ENCODE peak calls at places on chromosomes 5 and 9, in seven cellular contexts. Z is ascending aorta, Q is aorta, W is right lobe of liver, E is SJSA1, X is neuronal stem cell, J is GM12865. L is an unnamed sample.

GRCh38 chr5:72121052-72121451 is 13.8 kb downstream of the MAP1B start:
- DNase-seq in X (no peak), W (no peak), E (no peak), J (no peak), Z (no peak), Q (no peak), L (no peak)

GRCh38 chr9:110157812-110158629 is 49.9 kb downstream of the C9orf152 start:
- DNase-seq in Z (no peak), W (no peak), J (no peak), X (no peak), Q (no peak), E (no peak), L (no peak)

GRCh38 chr9:137150485-137151060 is 11.6 kb downstream of the GRIN1 start:
- DNase-seq in W (no peak), Z (no peak), Q (no peak), X (no peak), E (peak), J (peak), L (no peak)

GRCh38 chr5:2750758-2751464 is 566 bp downstream of the IRX2 start:
- DNase-seq in J (no peak), Q (no peak), W (no peak), X (no peak), E (peak), Z (no peak), L (no peak)

GRCh38 chr9:93824386-93825294 is 130.5 kb downstream of the BARX1 start:
- DNase-seq in W (no peak), Q (peak), J (no peak), E (peak), X (no peak), Z (no peak), L (no peak)

GRCh38 chr5:125582358-125582757 is 835.9 kb upstream of the ZNF608 start:
- DNase-seq in Z (no peak), E (no peak), X (no peak), J (no peak), W (no peak), Q (no peak), L (peak)

GRCh38 chr9:137645211-137645610 is 26.4 kb downstream of the EHMT1 start:
- DNase-seq in Q (peak), J (no peak), X (no peak), Z (no peak), E (no peak), W (no peak), L (no peak)

GRCh38 chr5:38827525-38827924 is 18.3 kb upstream of the OSMR start:
- DNase-seq in X (no peak), Z (no peak), E (no peak), Q (no peak), W (no peak), J (no peak), L (no peak)

GRCh38 chr9:116647515-116647809 is 39.6 kb upstream of the TRIM32 start:
- DNase-seq in Z (peak), Q (no peak), E (no peak), J (no peak), X (no peak), W (peak), L (no peak)

GRCh38 chr5:154653764-154654483 is 101.3 kb upstream of the LARP1 start:
- DNase-seq in J (no peak), W (no peak), Z (no peak), X (no peak), Q (no peak), E (no peak), L (no peak)

GRCh38 chr5:179258922-179259730 is 86.1 kb downstream of the ADAMTS2 start:
- DNase-seq in Z (peak), Q (peak), X (no peak), W (peak), J (no peak), E (peak), L (no peak)

GRCh38 chr9:5863092-5863746 is 27.5 kb upstream of the MLANA start:
- DNase-seq in W (peak), Z (no peak), Q (no peak), E (no peak), J (no peak), X (no peak), L (no peak)

GRCh38 chr9:4489919-4490704 is at the start of gene SLC1A1:
- DNase-seq in Q (peak), X (peak), J (peak), Z (peak), W (peak), E (peak), L (no peak)

GRCh38 chr5:191949-192690 is 825 bp downstream of the LRRC14B start:
- DNase-seq in Q (peak), W (peak), Z (no peak), X (no peak), J (no peak), E (no peak), L (no peak)

GRCh38 chr5:112548246-112548982 is 129.3 kb upstream of the EPB41L4A start:
- DNase-seq in W (no peak), E (no peak), J (peak), Q (no peak), Z (no peak), X (no peak), L (peak)

GRCh38 chr9:34275811-34276210 is 53.3 kb downstream of the KIF24 start:
- DNase-seq in Z (no peak), X (no peak), J (no peak), E (no peak), W (no peak), Q (no peak), L (no peak)

GRCh38 chr5:76104027-76104426 is 20.8 kb downstream of the SV2C start:
- DNase-seq in J (peak), W (peak), X (peak), E (no peak), Z (no peak), Q (no peak), L (no peak)

GRCh38 chr9:31336391-31336790 is 1048.1 kb upstream of the ACO1 start:
- DNase-seq in W (no peak), Q (no peak), X (no peak), E (no peak), J (no peak), Z (no peak), L (no peak)

GRCh38 chr9:132350861-132351315 is 3.9 kb downstream of the SETX start:
- DNase-seq in X (no peak), J (peak), Q (no peak), W (no peak), Z (no peak), E (no peak), L (no peak)

DNA sequence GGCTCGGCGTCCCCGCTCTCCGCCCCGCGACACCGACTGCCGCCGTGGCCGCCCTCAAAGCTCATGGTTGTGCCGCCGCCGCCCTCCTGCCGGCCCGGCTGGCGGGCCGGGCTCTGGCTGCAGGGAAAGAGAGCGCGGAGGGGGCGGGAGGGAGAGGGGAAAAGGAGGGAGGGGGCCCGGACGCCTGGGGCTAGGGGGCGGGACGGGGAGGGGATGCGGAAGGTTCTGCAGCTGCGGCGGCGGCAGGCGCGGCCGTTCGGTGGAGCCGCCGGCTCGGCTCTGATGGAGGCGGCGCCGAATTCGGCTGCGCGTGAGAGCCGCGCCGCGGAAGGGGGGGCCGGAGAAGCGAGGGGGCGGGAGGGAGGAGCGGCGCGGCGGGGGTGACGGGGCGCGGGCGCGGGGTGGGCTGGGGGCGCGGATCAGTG is at the start of gene MARCHF11:
- DNase-seq in E (no peak), Z (no peak), Q (peak), W (no peak), X (peak), J (no peak), L (no peak)
- H3K4me3 ChIP-seq in E (no peak), Z (peak), Q (peak), W (no peak), X (peak), J (no peak), L (peak)

GRCh38 chr5:6583049-6583880 is 49.6 kb downstream of the NSUN2 start:
- DNase-seq in Z (no peak), W (peak), J (no peak), E (no peak), X (peak), Q (peak), L (peak)
- H3K4me3 ChIP-seq in Z (peak), W (peak), J (no peak), E (no peak), X (peak), Q (peak), L (peak)

DNA sequence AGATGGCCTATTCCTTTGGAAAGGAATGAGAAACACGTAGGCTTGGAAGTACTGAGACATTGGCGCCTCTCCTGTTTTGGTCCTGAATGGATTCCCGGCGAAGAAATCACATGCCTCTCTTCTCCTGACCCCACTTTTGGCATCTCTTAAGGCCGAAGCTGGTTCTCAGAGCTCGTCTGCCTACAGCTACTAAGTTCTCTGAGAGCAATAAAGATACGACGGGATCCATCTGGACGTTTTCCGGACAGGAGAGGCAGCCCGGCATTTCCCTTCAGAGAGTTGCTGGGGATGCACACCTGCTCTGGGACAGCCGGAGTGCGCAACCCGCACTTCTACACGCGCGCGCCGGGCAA is 336.8 kb upstream of the PUM3 start:
- DNase-seq in X (no peak), Z (no peak), W (no peak), J (no peak), E (no peak), Q (no peak), L (no peak)
- H3K4me3 ChIP-seq in X (peak), Z (no peak), W (no peak), J (no peak), E (no peak), Q (no peak), L (peak)

DNA sequence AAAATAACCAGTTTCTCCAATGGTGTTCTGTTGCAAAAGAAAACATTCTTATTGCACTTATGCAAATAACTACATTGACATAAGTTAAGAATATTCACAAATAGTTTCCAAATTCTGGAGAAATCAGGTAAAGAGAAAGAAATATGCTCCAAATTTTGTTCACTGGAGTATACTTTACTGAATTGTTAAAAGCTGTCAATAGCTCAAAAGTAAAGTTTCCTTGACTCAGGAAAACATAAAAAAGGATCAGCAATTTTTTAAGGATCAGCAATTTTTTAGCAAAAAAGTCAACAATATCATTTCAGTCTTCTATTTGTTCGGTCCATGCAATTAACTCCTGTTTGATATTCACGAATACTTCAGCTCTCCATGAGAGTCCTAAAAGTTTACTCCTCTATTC is 51.6 kb downstream of the ANXA2R start:
- DNase-seq in E (no peak), Q (no peak), W (no peak), Z (no peak), J (no peak), X (no peak), L (no peak)
- H3K4me3 ChIP-seq in E (no peak), Q (no peak), W (no peak), Z (no peak), J (no peak), X (no peak), L (no peak)

DNA sequence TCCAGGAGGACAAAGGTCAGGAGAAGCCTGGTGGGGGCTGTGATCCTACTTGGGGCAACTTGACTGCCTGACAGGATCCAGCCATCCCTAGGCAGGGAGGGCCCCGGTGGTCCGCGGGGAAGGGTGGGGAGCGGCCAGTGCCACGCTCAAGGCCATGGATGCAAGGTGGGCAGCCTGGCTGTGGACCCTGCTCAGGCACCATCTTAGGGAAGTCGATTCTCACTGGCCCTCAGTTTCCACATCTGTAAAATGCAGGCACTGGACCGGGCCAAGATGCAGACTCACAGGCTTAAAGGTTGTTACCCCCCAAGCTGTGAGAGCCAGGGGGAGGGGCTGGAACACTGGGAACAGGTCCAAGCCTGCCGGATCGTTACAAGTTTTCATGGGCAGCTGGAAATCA is 8.7 kb upstream of the DOLPP1 start:
- DNase-seq in Q (no peak), W (no peak), X (no peak), E (no peak), J (no peak), Z (no peak), L (no peak)
- H3K4me3 ChIP-seq in Q (no peak), W (no peak), X (no peak), E (no peak), J (no peak), Z (no peak), L (no peak)

DNA sequence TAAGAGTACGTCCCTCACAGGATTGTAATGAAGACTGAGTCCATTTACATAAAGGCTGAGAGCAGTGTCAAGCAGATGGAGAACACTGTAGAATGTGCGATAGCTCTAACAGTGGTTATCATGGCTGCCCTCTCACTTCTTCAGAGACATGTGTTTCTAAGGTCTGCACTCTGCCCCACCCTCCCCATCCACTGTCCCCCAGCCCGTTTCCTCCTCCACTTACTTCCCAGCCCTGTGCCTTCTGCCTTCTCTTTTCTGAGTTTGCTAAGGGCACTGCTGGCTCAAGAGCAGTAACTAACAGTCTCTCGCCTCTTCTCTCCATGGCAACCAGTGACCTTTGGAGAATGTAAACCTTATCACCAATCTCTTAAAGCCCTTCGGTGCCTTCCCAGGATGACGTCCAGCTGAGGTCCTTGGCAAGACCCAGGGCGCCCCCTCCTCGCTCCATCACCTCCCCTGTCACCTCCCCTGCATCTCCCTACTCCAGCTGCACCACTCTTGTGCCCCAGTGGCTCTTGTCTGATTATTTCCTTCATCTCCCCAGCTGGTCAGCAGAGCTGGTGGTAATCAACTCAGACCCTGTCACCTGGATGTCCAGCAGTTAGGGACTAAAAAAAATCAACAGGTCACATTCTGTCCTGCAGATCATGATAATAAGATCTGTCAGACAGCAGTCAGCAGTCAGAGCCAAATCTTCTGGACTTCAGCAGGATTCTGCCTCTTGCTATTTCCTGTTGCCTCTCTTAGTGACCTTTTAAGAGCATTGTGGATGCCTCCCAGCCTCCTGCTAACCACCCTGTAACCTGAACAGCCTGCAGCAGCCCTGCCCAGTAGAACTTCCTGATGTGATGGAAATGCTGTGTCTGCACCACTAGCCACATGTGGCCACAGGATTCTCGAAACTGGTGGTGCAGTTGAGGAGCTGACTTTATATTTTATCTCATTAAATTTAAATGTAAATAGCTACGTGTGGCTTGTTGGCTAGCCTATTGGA is 9.0 kb downstream of the FXN start:
- DNase-seq in X (no peak), J (no peak), E (no peak), Q (no peak), Z (no peak), W (no peak), L (no peak)
- H3K4me3 ChIP-seq in X (no peak), J (no peak), E (no peak), Q (no peak), Z (no peak), W (no peak), L (no peak)

GRCh38 chr5:6450235-6450860 is 1.7 kb downstream of the UBE2QL1 start:
- DNase-seq in W (no peak), Q (no peak), J (no peak), X (no peak), E (no peak), Z (no peak), L (no peak)
- H3K4me3 ChIP-seq in W (no peak), Q (peak), J (no peak), X (no peak), E (no peak), Z (peak), L (no peak)

DNA sequence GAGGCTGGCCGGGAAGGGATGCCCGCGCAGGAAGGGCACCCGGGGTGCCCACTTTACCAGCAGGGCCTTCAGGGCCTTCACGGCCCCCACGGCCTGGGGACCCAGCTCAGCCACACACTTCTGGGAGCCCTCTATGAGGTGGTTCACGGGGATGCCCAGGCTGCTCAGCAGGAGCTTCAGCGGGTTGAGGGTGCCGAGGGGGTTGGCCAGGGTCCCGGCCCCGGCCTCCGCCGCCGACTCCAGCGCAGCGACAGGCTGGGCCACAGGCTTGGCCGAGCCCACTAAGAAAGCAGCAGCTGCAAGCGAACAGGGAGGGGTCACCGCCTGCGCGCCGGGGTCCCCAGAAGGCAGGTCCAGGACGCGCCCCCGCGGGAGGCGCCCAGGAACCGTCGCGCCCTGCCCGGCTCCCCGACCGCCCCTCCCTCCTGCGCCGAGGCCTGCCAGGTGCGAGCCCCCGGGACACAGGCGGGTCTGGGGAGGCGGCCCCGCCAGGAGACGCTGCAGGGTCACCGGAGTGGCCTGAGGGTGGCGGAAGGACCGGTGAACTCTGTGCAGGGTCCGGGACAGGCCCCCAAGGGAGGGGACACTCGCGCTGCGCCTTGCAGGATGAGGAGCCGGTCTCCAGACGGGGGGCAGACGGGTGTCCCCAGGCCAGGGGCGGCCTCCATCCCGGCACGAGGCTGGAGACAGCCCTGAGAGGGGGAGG is 603 bp downstream of the SCGB3A1 start:
- DNase-seq in W (peak), Z (no peak), X (no peak), J (no peak), E (no peak), Q (no peak), L (no peak)
- H3K4me3 ChIP-seq in W (no peak), Z (peak), X (peak), J (peak), E (no peak), Q (no peak), L (peak)

GRCh38 chr5:42306287-42306686 is 117.0 kb upstream of the GHR start:
- DNase-seq in Q (no peak), J (no peak), Z (no peak), E (no peak), X (no peak), W (no peak), L (no peak)
- H3K4me3 ChIP-seq in Q (no peak), J (no peak), Z (no peak), E (no peak), X (no peak), W (no peak), L (no peak)

L was measured in retinal pigment epithelial cell.